ENCODE peak calls at places on chromosome 1, in six cellular contexts. R, Y, U, B, E and P are unnamed samples.
A peak's percentile ranks its signal among the peaks of the same experiment; 100 is the strongest.

GRCh38 chr1:5456090-5456789 is 536.0 kb downstream of the NPHP4 start:
- DNase-seq in E (no peak), B (no peak), U (no peak), R (no peak), Y (peak; percentile 20), P (no peak)

GRCh38 chr1:180536796-180537372 is 21.9 kb upstream of the OVAAL start:
- DNase-seq in U (no peak), E (no peak), Y (no peak), R (no peak), B (no peak), P (no peak)

GRCh38 chr1:42681771-42682483 is at the start of gene YBX1:
- DNase-seq in B (peak; percentile 98), Y (peak; percentile 99), E (peak; percentile 93), U (peak; percentile 99), R (peak; percentile 91), P (peak; percentile 99)

GRCh38 chr1:147669475-147670318 is 627 bp downstream of the ACP6 start:
- DNase-seq in B (peak; percentile 36), U (peak; percentile 70), Y (peak; percentile 53), R (no peak), E (peak; percentile 21), P (peak; percentile 96)

GRCh38 chr1:209756608-209757445 is 974 bp downstream of the TRAF3IP3 start:
- DNase-seq in Y (no peak), R (no peak), E (no peak), U (peak; percentile 52), B (no peak), P (peak; percentile 38)

GRCh38 chr1:32619701-32620485 is 30.5 kb downstream of the ZBTB8OS start:
- DNase-seq in Y (no peak), U (peak; percentile 17), R (no peak), E (no peak), B (no peak), P (no peak)

GRCh38 chr1:224733021-224733911 is 117.1 kb downstream of the CNIH3 start:
- DNase-seq in Y (peak; percentile 68), E (no peak), R (no peak), U (no peak), B (peak; percentile 37), P (no peak)

GRCh38 chr1:100810360-100810759 is 84.3 kb downstream of the EXTL2 start:
- DNase-seq in R (no peak), U (no peak), Y (no peak), E (no peak), B (no peak), P (no peak)